ENCODE peak calls at places on chromosomes 3 and 15, in eight cellular contexts. One of them, this sample, is unnamed.

GRCh38 chr15:33209575-33210519 is 15.3 kb upstream of the FMN1 start:
- DNase-seq in effector memory CD8-positive, alpha-beta T cell: no peak
- DNase-seq in D341Med: no peak
- DNase-seq in NCI-H2081: no peak
- DNase-seq in GM10248: no peak
- DNase-seq in ascending aorta: no peak
- DNase-seq in stimulated activated CD4-positive, alpha-beta T cell treated with anti-CD3 and anti-CD28 coated beads, Interleukin-2, amount 100 ng/mL, for 48 hours: no peak
- DNase-seq in HFF-Myc: no peak
- DNase-seq in this sample: peak; percentile 39

GRCh38 chr3:40720863-40721262 is 196.1 kb downstream of the ZNF621 start:
- DNase-seq in effector memory CD8-positive, alpha-beta T cell: no peak
- DNase-seq in D341Med: peak; percentile 37
- DNase-seq in NCI-H2081: no peak
- DNase-seq in GM10248: no peak
- DNase-seq in ascending aorta: no peak
- DNase-seq in stimulated activated CD4-positive, alpha-beta T cell treated with anti-CD3 and anti-CD28 coated beads, Interleukin-2, amount 100 ng/mL, for 48 hours: no peak
- DNase-seq in HFF-Myc: no peak
- DNase-seq in this sample: peak; percentile 74

GRCh38 chr15:66955871-66956585 is 109.4 kb upstream of the SMAD3 start:
- DNase-seq in effector memory CD8-positive, alpha-beta T cell: no peak
- DNase-seq in D341Med: no peak
- DNase-seq in NCI-H2081: no peak
- DNase-seq in GM10248: no peak
- DNase-seq in ascending aorta: no peak
- DNase-seq in stimulated activated CD4-positive, alpha-beta T cell treated with anti-CD3 and anti-CD28 coated beads, Interleukin-2, amount 100 ng/mL, for 48 hours: no peak
- DNase-seq in HFF-Myc: no peak
- DNase-seq in this sample: no peak

GRCh38 chr15:64566629-64567427 is 106.5 kb downstream of the ZNF609 start:
- DNase-seq in effector memory CD8-positive, alpha-beta T cell: no peak
- DNase-seq in D341Med: no peak
- DNase-seq in NCI-H2081: no peak
- DNase-seq in GM10248: no peak
- DNase-seq in ascending aorta: no peak
- DNase-seq in stimulated activated CD4-positive, alpha-beta T cell treated with anti-CD3 and anti-CD28 coated beads, Interleukin-2, amount 100 ng/mL, for 48 hours: no peak
- DNase-seq in HFF-Myc: no peak
- DNase-seq in this sample: no peak

GRCh38 chr3:64906011-64906410 is 218.2 kb upstream of the ADAMTS9 start:
- DNase-seq in effector memory CD8-positive, alpha-beta T cell: no peak
- DNase-seq in D341Med: no peak
- DNase-seq in NCI-H2081: no peak
- DNase-seq in GM10248: no peak
- DNase-seq in ascending aorta: no peak
- DNase-seq in stimulated activated CD4-positive, alpha-beta T cell treated with anti-CD3 and anti-CD28 coated beads, Interleukin-2, amount 100 ng/mL, for 48 hours: no peak
- DNase-seq in HFF-Myc: no peak
- DNase-seq in this sample: peak; percentile 34

GRCh38 chr15:74179983-74180688 is 6.6 kb downstream of the ISLR start:
- DNase-seq in effector memory CD8-positive, alpha-beta T cell: no peak
- DNase-seq in D341Med: no peak
- DNase-seq in NCI-H2081: no peak
- DNase-seq in GM10248: no peak
- DNase-seq in ascending aorta: peak; percentile 7
- DNase-seq in stimulated activated CD4-positive, alpha-beta T cell treated with anti-CD3 and anti-CD28 coated beads, Interleukin-2, amount 100 ng/mL, for 48 hours: no peak
- DNase-seq in HFF-Myc: no peak
- DNase-seq in this sample: peak; percentile 34

GRCh38 chr3:110301781-110302180 is 769.8 kb upstream of the NECTIN3 start:
- DNase-seq in effector memory CD8-positive, alpha-beta T cell: no peak
- DNase-seq in D341Med: no peak
- DNase-seq in NCI-H2081: no peak
- DNase-seq in GM10248: no peak
- DNase-seq in ascending aorta: no peak
- DNase-seq in stimulated activated CD4-positive, alpha-beta T cell treated with anti-CD3 and anti-CD28 coated beads, Interleukin-2, amount 100 ng/mL, for 48 hours: no peak
- DNase-seq in HFF-Myc: no peak
- DNase-seq in this sample: no peak

GRCh38 chr3:170724599-170724998 is 138.7 kb upstream of the SLC7A14 start:
- DNase-seq in effector memory CD8-positive, alpha-beta T cell: no peak
- DNase-seq in D341Med: no peak
- DNase-seq in NCI-H2081: no peak
- DNase-seq in GM10248: no peak
- DNase-seq in ascending aorta: no peak
- DNase-seq in stimulated activated CD4-positive, alpha-beta T cell treated with anti-CD3 and anti-CD28 coated beads, Interleukin-2, amount 100 ng/mL, for 48 hours: no peak
- DNase-seq in HFF-Myc: no peak
- DNase-seq in this sample: no peak

This sample was measured in BE2C.